ENCODE peak calls at places on chromosome 16, in seven cellular contexts. V is dorsolateral prefrontal cortex, T is spleen, A is cardiac muscle cell, N is A549, Z is foreskin fibroblast, G is neural progenitor cell. K is an unnamed sample.

GRCh38 chr16:72013389-72013788 is 4.8 kb downstream of the DHODH start:
- DNase-seq in N (no peak), T (no peak), A (peak; percentile 37), Z (peak; percentile 22), V (no peak), G (no peak), K (no peak)

GRCh38 chr16:68700120-68700519 is 37.0 kb upstream of the CDH1 start:
- DNase-seq in V (no peak), A (no peak), N (no peak), G (no peak), T (no peak), Z (peak; percentile 30), K (no peak)

GRCh38 chr16:12535535-12536411 is 267.9 kb downstream of the CPPED1 start:
- DNase-seq in G (peak; percentile 88), Z (peak; percentile 20), N (no peak), T (no peak), V (no peak), A (peak; percentile 74), K (no peak)

GRCh38 chr16:89495121-89495520 is 4.8 kb upstream of the ANKRD11 start:
- DNase-seq in A (peak; percentile 49), T (no peak), V (no peak), Z (peak; percentile 87), N (no peak), G (no peak), K (no peak)

GRCh38 chr16:5041604-5042133 is 7.9 kb upstream of the NAGPA start:
- DNase-seq in Z (peak; percentile 31), T (peak; percentile 46), V (no peak), A (no peak), G (no peak), N (no peak), K (no peak)

GRCh38 chr16:66278111-66278531 is 88.4 kb upstream of the CDH5 start:
- DNase-seq in T (no peak), G (no peak), V (no peak), A (no peak), N (no peak), Z (no peak), K (no peak)

GRCh38 chr16:27177031-27177774 is 26.1 kb upstream of the KDM8 start:
- DNase-seq in V (no peak), T (no peak), N (no peak), A (no peak), G (no peak), Z (peak; percentile 89), K (no peak)

GRCh38 chr16:4081577-4082021 is 34.6 kb downstream of the ADCY9 start:
- DNase-seq in A (no peak), V (no peak), Z (peak; percentile 64), G (peak; percentile 13), T (no peak), N (no peak), K (no peak)

GRCh38 chr16:3607634-3608033 is 3.8 kb downstream of the SLX4 start:
- DNase-seq in V (no peak), A (no peak), Z (no peak), G (no peak), T (no peak), N (no peak), K (no peak)

GRCh38 chr16:88376835-88377726 is 5.7 kb upstream of the ZNF469 start:
- DNase-seq in G (no peak), V (peak; percentile 26), Z (peak; percentile 31), N (no peak), A (no peak), T (peak; percentile 56), K (no peak)

GRCh38 chr16:30491744-30492308 is 19.3 kb downstream of the ITGAL start:
- DNase-seq in T (no peak), A (no peak), N (peak; percentile 66), G (no peak), V (no peak), Z (peak; percentile 86), K (no peak)

GRCh38 chr16:64308721-64309120 is 813.1 kb downstream of the CDH11 start:
- DNase-seq in G (no peak), T (no peak), V (no peak), Z (no peak), A (no peak), N (no peak), K (no peak)

GRCh38 chr16:64304376-64304775 is 817.5 kb downstream of the CDH11 start:
- DNase-seq in Z (no peak), N (no peak), T (no peak), G (no peak), A (no peak), V (no peak), K (no peak)

GRCh38 chr16:64307431-64307830 is 814.4 kb downstream of the CDH11 start:
- DNase-seq in A (no peak), Z (no peak), G (no peak), V (no peak), T (no peak), N (no peak), K (no peak)

GRCh38 chr16:64309398-64310110 is 812.3 kb downstream of the CDH11 start:
- DNase-seq in T (no peak), V (no peak), G (no peak), N (no peak), A (no peak), Z (no peak), K (no peak)

GRCh38 chr16:64305663-64306062 is 816.2 kb downstream of the CDH11 start:
- DNase-seq in N (no peak), V (no peak), A (no peak), Z (no peak), T (no peak), G (no peak), K (no peak)
- H3K4me3 ChIP-seq in N (no peak overlapping the region), V (no peak overlapping the region), A (no peak overlapping the region), Z (no peak overlapping the region), T (no peak overlapping the region), G (no peak overlapping the region), K (no peak overlapping the region)

DNA sequence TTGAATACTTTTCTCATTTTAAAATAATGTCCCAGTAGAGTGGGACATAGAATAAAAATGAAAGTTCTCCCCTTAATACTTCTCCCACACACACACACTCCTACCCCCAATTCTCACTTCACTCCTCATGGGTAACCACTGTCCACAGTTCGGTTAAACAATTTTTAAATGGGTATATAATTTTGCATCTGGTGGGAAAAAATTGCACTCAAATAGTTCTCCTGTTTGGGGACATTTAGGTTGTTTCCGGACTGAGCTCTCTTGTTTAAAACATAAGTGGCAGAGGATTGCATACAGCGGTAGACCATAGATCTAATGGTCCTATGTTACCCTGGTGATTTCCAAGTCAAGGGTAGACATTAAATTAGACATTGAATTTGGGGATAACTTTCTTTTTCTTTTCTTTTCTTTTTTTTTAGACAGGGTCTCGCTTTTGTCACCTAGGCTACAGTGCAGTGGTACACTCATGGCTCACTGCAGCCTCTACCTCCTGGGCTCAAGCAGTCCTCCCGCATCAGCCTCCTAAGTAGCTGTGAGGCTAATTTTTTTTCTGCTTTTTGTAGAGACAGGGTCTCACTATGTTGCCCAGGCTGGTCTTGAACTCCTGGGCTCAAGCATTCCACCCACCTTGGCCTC is 138.3 kb downstream of the SOCS1 start:
- DNase-seq in Z (no peak), T (no peak), V (no peak), A (no peak), G (no peak), N (no peak), K (no peak)
- TF ChIP-seq CTCF in Z (no peak), T (no peak), V (no peak), A (no peak), G (no peak), N (no peak), K (no peak)

GRCh38 chr16:1708768-1709180 is 2.8 kb downstream of the MAPK8IP3 start:
- DNase-seq in T (peak; percentile 72), A (peak; percentile 70), V (peak; percentile 81), Z (peak; percentile 67), G (no peak), N (no peak), K (peak; percentile 86)
- H3K4me3 ChIP-seq in T (no peak overlapping the region), A (no peak overlapping the region), V (peak overlapping the region; percentile 94), Z (no peak overlapping the region), G (no peak overlapping the region), N (no peak overlapping the region), K (peak overlapping the region; percentile 29)

GRCh38 chr16:73172621-73173312 is 124.8 kb upstream of the ZFHX3 start:
- DNase-seq in V (peak; percentile 45), T (no peak), A (peak; percentile 30), G (peak; percentile 52), N (peak; percentile 36), Z (peak; percentile 98), K (no peak)
- TF ChIP-seq CTCF in V (peak; percentile 48), T (no peak), A (peak; percentile 50), G (peak; percentile 21), N (peak; percentile 19), Z (peak; percentile 53), K (no peak)

K was measured in WERI-Rb-1.